ENCODE peak calls at places on chromosomes 5 and 9, in nine cellular contexts. C, H, F, E, M, B, P, S and Z are unnamed samples.

GRCh38 chr9:136848393-136849037 is 694 bp upstream of the PHPT1 start:
- DNase-seq in H (peak), B (peak), C (no peak), M (no peak), S (no peak), E (peak), F (peak), P (no peak), Z (no peak)

GRCh38 chr9:126496781-126497667 is 116.7 kb upstream of the LMX1B start:
- DNase-seq in P (no peak), F (no peak), M (peak), S (no peak), H (no peak), E (no peak), C (no peak), B (no peak), Z (no peak)

GRCh38 chr5:109964136-109964535 is 274.4 kb downstream of the MAN2A1 start:
- DNase-seq in C (no peak), P (no peak), H (no peak), S (no peak), B (no peak), F (no peak), E (no peak), M (no peak), Z (peak)

GRCh38 chr9:132274861-132275260 is 79.9 kb downstream of the SETX start:
- DNase-seq in P (no peak), C (no peak), S (no peak), M (no peak), F (no peak), B (no peak), E (no peak), H (no peak), Z (no peak)

GRCh38 chr9:138075496-138075895 is 197.9 kb downstream of the CACNA1B start:
- DNase-seq in B (no peak), S (no peak), F (no peak), E (no peak), P (no peak), C (no peak), H (no peak), M (peak), Z (no peak)

GRCh38 chr9:118222375-118222774 is 518.2 kb downstream of the TLR4 start:
- DNase-seq in E (peak), C (no peak), B (peak), F (no peak), S (no peak), P (no peak), H (no peak), M (no peak), Z (no peak)

GRCh38 chr9:76703270-76703669 is 61.0 kb upstream of the PCA3 start:
- DNase-seq in S (no peak), P (no peak), H (no peak), F (no peak), B (no peak), M (no peak), C (no peak), E (no peak), Z (no peak)

GRCh38 chr9:132233138-132233537 is 71.3 kb downstream of the NTNG2 start:
- DNase-seq in B (no peak), F (no peak), M (no peak), E (no peak), H (no peak), P (no peak), C (no peak), S (no peak), Z (no peak)

GRCh38 chr5:16916262-16916878 is 19.7 kb downstream of the MYO10 start:
- DNase-seq in M (no peak), S (peak), P (peak), E (no peak), F (no peak), B (peak), C (peak), H (no peak), Z (peak)

GRCh38 chr5:125245216-125245615 is 498.8 kb upstream of the ZNF608 start:
- DNase-seq in H (no peak), C (no peak), F (peak), E (peak), P (no peak), M (peak), B (no peak), S (no peak), Z (no peak)

GRCh38 chr5:174271316-174271715 is 225.8 kb downstream of the NSG2 start:
- DNase-seq in H (no peak), E (no peak), P (no peak), F (peak), S (no peak), M (no peak), B (peak), C (no peak), Z (no peak)

GRCh38 chr9:114319147-114319546 is 3.8 kb upstream of the ORM1 start:
- DNase-seq in B (no peak), P (no peak), M (peak), H (no peak), C (no peak), F (no peak), E (no peak), S (no peak), Z (no peak)

GRCh38 chr9:93684806-93685553 is 108.6 kb downstream of the PHF2 start:
- DNase-seq in M (no peak), E (peak), B (no peak), F (no peak), H (no peak), S (peak), P (no peak), C (peak), Z (no peak)

GRCh38 chr9:16309350-16310271 is 560.9 kb downstream of the BNC2 start:
- DNase-seq in P (no peak), S (peak), C (no peak), F (no peak), M (no peak), H (no peak), E (no peak), B (no peak), Z (peak)

GRCh38 chr5:79795764-79796398 is 106.2 kb downstream of the CMYA5 start:
- DNase-seq in B (peak), E (no peak), C (peak), M (peak), S (peak), H (no peak), F (no peak), P (peak), Z (peak)

GRCh38 chr9:124392855-124393460 is 22.3 kb downstream of the PSMB7 start:
- DNase-seq in C (peak), M (no peak), E (peak), P (peak), S (peak), H (peak), B (peak), F (no peak), Z (peak)

GRCh38 chr5:144142826-144143167 is 27.7 kb downstream of the YIPF5 start:
- DNase-seq in F (no peak), C (no peak), M (no peak), E (no peak), B (no peak), S (no peak), H (no peak), P (no peak), Z (no peak)

GRCh38 chr9:93081931-93082330 is 14.1 kb upstream of the CARD19 start:
- DNase-seq in P (no peak), C (peak), F (no peak), H (no peak), S (peak), E (no peak), M (peak), B (no peak), Z (no peak)

GRCh38 chr9:4530375-4530774 is 40.1 kb downstream of the SLC1A1 start:
- DNase-seq in C (peak), B (peak), M (no peak), F (no peak), P (no peak), E (no peak), S (peak), H (no peak), Z (no peak)

GRCh38 chr5:78566747-78567449 is 81.7 kb downstream of the LHFPL2 start:
- DNase-seq in E (no peak), M (no peak), P (no peak), B (no peak), F (no peak), H (no peak), S (peak), C (peak), Z (peak)

GRCh38 chr5:156838966-156839365 is 11.1 kb upstream of the PPP1R2B start:
- DNase-seq in E (no peak), S (no peak), B (no peak), H (no peak), F (no peak), M (no peak), P (no peak), C (no peak), Z (no peak)

GRCh38 chr5:76332102-76332501 is 71.0 kb upstream of the IQGAP2 start:
- DNase-seq in F (peak), H (no peak), S (no peak), M (no peak), C (no peak), E (no peak), P (no peak), B (no peak), Z (no peak)

GRCh38 chr9:120435066-120435465 is 144.9 kb downstream of the CDK5RAP2 start:
- DNase-seq in F (no peak), H (no peak), S (peak), M (no peak), P (no peak), E (no peak), C (peak), B (no peak), Z (no peak)

GRCh38 chr9:137176302-137177182 is 4.7 kb upstream of the TMEM210 start:
- DNase-seq in P (peak), H (peak), B (peak), F (peak), M (no peak), S (peak), C (peak), E (peak), Z (no peak)

GRCh38 chr5:36739751-36740221 is 133.4 kb downstream of the SLC1A3 start:
- DNase-seq in P (peak), B (peak), M (no peak), C (peak), E (peak), H (peak), S (peak), F (peak), Z (peak)

GRCh38 chr9:114830546-114830945 is 24.7 kb upstream of the TNFSF15 start:
- DNase-seq in P (no peak), B (peak), S (no peak), M (no peak), E (no peak), H (no peak), F (no peak), C (no peak), Z (no peak)

GRCh38 chr5:126614189-126614588 is 13.4 kb downstream of the PHAX start:
- DNase-seq in C (no peak), F (no peak), M (no peak), S (no peak), B (no peak), E (no peak), P (no peak), H (peak), Z (no peak)

GRCh38 chr5:169801324-169801777 is 164.3 kb downstream of the DOCK2 start:
- DNase-seq in C (peak), B (peak), F (no peak), S (peak), M (no peak), E (no peak), P (no peak), H (no peak), Z (peak)

DNA sequence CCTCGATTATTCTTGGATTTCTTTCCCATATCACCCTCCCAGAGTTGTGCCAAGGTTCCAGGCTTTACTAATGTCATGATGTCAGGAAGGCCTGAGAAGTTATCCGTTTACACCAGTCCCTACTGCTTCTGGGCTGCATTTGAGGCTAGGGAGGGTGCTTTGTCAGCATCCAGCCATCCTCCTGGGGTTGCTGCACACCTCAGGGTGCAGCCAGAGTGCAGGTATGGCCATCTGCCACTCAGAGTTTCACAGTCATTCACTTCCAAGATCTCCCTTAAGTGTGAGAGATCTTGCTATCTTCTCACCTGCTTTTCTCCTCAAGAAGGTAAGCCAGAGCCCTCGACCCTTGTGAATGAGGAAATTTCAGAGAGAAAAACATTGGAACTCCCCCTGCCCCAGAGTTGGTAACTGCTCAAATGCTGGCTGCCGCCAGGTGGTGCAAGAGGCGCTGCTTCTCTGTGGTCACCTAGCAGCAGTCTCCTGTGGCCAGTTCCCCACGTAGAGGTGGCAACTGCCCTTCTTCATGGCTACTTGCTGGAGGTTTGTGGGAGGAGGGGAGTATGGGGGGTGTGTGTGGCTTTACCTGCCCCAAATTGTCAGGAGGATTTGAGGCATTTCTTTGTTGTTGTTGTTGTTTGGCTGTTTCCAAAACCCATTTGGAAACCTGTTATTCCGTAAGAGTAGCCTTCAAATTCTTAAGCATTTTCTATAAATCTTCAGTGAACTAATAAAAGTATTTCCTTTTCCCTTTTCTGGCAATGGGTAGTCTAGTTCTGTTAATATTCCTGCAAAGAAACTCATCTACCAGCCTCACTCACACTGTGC is 259.6 kb upstream of the DMRT1 start:
- DNase-seq in F (no peak), C (no peak), P (no peak), E (peak), B (peak), M (no peak), H (peak), S (no peak), Z (no peak)
- TF ChIP-seq CTCF in F (no peak), C (no peak), P (peak), E (peak), B (peak), M (peak), H (peak), S (no peak), Z (peak)

DNA sequence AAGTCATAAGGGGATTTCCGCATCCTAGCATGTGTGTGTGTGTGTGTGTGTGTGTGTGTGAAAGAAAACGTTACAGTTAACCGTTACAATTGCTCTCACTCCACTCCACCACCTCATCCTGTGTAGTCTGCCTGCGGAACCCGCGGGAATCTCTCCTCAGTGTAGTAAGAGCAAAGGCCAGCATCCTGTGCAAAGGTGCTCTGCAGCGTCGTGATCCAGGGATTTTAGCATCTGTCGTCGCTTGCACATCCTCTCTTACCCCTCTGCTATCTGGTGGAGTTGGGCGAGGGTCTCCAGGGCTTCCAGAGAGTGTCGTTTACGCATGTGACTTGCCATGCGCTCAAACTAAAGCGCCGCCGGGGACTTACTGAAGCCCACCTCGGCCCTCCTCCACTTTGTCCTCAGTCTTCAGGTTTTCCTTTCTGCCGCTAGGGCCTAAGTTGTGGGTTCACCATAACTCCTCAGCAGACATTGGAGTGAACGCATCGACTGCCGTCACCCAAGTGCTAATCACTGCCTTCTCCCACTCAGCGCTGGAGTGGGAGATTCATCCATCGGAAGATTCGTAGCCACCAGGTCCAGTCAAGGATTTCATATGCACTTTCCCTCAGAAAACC is 3.9 kb downstream of the CDKN2B start:
- DNase-seq in P (peak), H (peak), S (peak), F (no peak), B (no peak), E (peak), M (no peak), C (no peak), Z (no peak)
- TF ChIP-seq CTCF in P (peak), H (peak), S (peak), F (no peak), B (no peak), E (no peak), M (no peak), C (no peak), Z (no peak)

DNA sequence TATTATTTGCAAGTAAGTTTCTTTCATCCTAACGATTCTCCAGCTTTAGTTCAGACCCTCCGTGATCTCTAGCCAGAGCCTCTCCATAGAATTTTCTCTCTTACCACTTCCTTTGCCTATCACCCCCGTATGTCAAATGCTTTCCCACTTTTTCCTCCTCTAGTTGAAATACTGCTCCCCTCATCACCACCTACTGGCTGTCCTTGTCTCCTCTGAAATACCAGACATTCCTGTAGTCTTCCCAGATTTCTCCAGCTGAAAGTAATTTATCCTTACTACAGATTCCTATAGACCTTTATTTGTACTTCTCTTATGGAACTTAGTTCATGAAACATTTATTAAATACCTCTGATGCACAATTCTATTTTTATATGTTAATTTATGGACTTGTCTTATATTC is 36.0 kb upstream of the GLIPR2 start:
- DNase-seq in S (peak), E (no peak), H (no peak), F (no peak), P (no peak), M (no peak), B (no peak), C (no peak), Z (no peak)
- TF ChIP-seq CTCF in S (peak), E (no peak), H (no peak), F (no peak), P (peak), M (no peak), B (no peak), C (peak), Z (no peak)

DNA sequence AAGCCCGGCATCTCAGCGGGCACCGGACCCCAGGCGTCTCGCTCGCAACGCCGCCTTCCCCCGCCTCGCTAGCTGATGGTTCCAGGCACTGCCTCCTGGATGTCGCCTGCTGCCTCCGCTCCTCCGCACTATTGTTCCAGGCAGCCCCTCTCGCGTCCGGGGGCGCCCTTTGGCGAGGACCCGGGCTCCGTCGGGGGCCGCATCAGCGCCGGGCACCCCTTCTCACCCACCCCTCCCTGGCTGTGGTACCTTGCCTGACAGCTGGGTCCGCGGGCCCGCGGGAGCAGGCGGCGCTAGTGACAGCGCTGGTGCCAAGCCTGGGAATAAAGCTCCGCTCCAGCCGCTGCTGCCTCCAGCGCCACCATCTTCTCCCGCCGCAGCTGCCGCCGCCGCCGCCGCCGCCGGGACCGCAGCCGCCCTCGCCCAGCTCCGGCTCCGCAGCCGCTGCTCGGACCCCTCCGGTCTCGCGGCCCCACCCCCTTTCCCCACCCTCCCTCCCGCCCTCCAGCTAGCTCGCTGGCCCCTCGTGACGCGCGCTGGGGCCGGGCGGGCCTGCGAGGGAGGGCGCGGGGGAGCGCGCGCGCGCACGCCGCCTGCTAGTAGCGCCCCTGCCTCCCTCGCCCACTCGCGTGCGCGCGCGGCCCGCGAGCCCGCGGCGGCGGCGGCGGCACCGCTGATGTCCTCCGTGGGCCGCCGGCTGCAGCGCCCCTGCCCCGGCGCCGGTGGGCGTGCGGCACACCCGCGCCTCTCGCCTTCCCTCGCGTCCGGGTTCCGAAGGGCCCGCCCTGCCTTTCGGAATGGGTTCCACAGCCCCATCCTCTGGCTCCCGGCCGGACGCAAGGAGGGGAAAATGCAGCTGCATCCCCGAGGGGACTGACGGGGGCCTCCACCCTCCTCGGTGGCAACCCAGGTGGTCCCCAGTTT is at the start of gene APBA1:
- DNase-seq in M (peak), C (peak), B (no peak), S (peak), H (no peak), F (peak), P (peak), E (peak), Z (no peak)
- TF ChIP-seq CTCF in M (no peak), C (no peak), B (no peak), S (no peak), H (no peak), F (no peak), P (no peak), E (no peak), Z (peak)

GRCh38 chr5:107170620-107171019 is 500.1 kb downstream of the EFNA5 start:
- DNase-seq in C (no peak), M (no peak), S (no peak), B (peak), F (no peak), E (no peak), H (no peak), P (no peak), Z (no peak)

GRCh38 chr5:107165296-107165695 is 505.4 kb downstream of the EFNA5 start:
- DNase-seq in H (no peak), M (no peak), F (no peak), C (no peak), E (no peak), P (no peak), B (no peak), S (no peak), Z (no peak)

GRCh38 chr5:107169871-107170270 is 500.9 kb downstream of the EFNA5 start:
- DNase-seq in C (no peak), M (no peak), E (no peak), B (no peak), S (no peak), H (no peak), F (no peak), P (no peak), Z (no peak)
- TF ChIP-seq CTCF in C (no peak), M (no peak), E (no peak), B (no peak), S (no peak), H (no peak), F (no peak), P (no peak), Z (no peak)

GRCh38 chr9:98410185-98410697 is 154.8 kb upstream of the TBC1D2 start:
- DNase-seq in P (peak), M (no peak), B (peak), E (peak), H (peak), C (peak), S (peak), F (no peak), Z (peak)
- TF ChIP-seq CTCF in P (peak), M (peak), B (no peak), E (no peak), H (no peak), C (peak), S (peak), F (no peak), Z (peak)